ENCODE peak calls at places on chromosomes 7 and 10, in seven cellular contexts. W is cardiac fibroblast, X is OCI-LY7, K is mammary epithelial cell, O is GM23338, V is tibial artery, A is GM20000. N is an unnamed sample.

GRCh38 chr10:95133997-95134396 is 60.0 kb upstream of the ACSM6 start:
- DNase-seq in W (no peak), V (no peak), K (peak), X (no peak), O (peak), A (no peak), N (no peak)

GRCh38 chr7:156063241-156063810 is 251.1 kb upstream of the SHH start:
- DNase-seq in A (no peak), O (no peak), V (no peak), K (no peak), W (no peak), X (no peak), N (no peak)

GRCh38 chr10:114638874-114639625 is 19.0 kb downstream of the ABLIM1 start:
- DNase-seq in O (no peak), W (peak), V (no peak), K (peak), X (no peak), A (no peak), N (no peak)

GRCh38 chr10:113454341-113455061 is 98.4 kb upstream of the HABP2 start:
- DNase-seq in X (peak), O (peak), K (no peak), V (peak), W (peak), A (peak), N (peak)

GRCh38 chr7:83562289-83562688 is 86.7 kb downstream of the SEMA3E start:
- DNase-seq in W (no peak), X (no peak), A (no peak), K (no peak), O (no peak), V (no peak), N (no peak)

GRCh38 chr7:17402628-17403278 is 104.3 kb downstream of the AHR start:
- DNase-seq in V (no peak), X (no peak), O (no peak), K (no peak), A (peak), W (no peak), N (peak)

GRCh38 chr7:35697414-35698175 is 2.7 kb upstream of the HERPUD2 start:
- DNase-seq in O (no peak), K (peak), V (no peak), X (no peak), W (peak), A (no peak), N (no peak)

GRCh38 chr10:116278832-116279231 is 5.8 kb upstream of the GFRA1 start:
- DNase-seq in K (no peak), V (no peak), X (no peak), W (no peak), O (no peak), A (no peak), N (no peak)

GRCh38 chr7:26486153-26486552 is 194.5 kb downstream of the SNX10 start:
- DNase-seq in X (no peak), O (no peak), A (no peak), W (no peak), V (no peak), K (no peak), N (no peak)

GRCh38 chr10:106493166-106493565 is 671.3 kb downstream of the SORCS1 start:
- DNase-seq in X (no peak), W (no peak), V (no peak), A (no peak), K (no peak), O (no peak), N (no peak)

GRCh38 chr10:71990706-71991269 is 26.6 kb downstream of the CHST3 start:
- DNase-seq in O (no peak), K (peak), A (no peak), V (no peak), W (no peak), X (no peak), N (no peak)

GRCh38 chr7:153859239-153859638 is 193.0 kb upstream of the DPP6 start:
- DNase-seq in A (no peak), X (no peak), K (no peak), V (no peak), W (no peak), O (no peak), N (no peak)

GRCh38 chr10:69317175-69318086 is 39.1 kb downstream of the HK1 start:
- DNase-seq in O (no peak), W (no peak), V (no peak), X (peak), K (peak), A (peak), N (peak)

GRCh38 chr7:104096683-104097082 is 107.2 kb upstream of the RELN start:
- DNase-seq in V (no peak), A (no peak), O (peak), K (peak), X (no peak), W (no peak), N (no peak)

GRCh38 chr10:29276251-29276850 is 12.5 kb upstream of the LYZL1 start:
- DNase-seq in W (no peak), K (no peak), X (no peak), V (no peak), A (no peak), O (no peak), N (no peak)

GRCh38 chr10:93815304-93816091 is 57.8 kb downstream of the LGI1 start:
- DNase-seq in K (peak), V (no peak), W (no peak), X (peak), O (peak), A (no peak), N (no peak)

GRCh38 chr7:136049818-136050461 is 72.8 kb upstream of the MTPN start:
- DNase-seq in X (no peak), V (no peak), K (no peak), O (no peak), W (peak), A (no peak), N (no peak)

GRCh38 chr10:105358911-105359310 is 717.8 kb downstream of the SORCS3 start:
- DNase-seq in W (no peak), O (no peak), X (no peak), A (no peak), K (peak), V (no peak), N (no peak)

GRCh38 chr7:92873776-92874175 is 37.4 kb upstream of the CDK6 start:
- DNase-seq in K (no peak), V (no peak), X (no peak), A (no peak), O (no peak), W (peak), N (no peak)

GRCh38 chr7:36943591-36944430 is 219.5 kb upstream of the AOAH start:
- DNase-seq in W (no peak), K (no peak), A (no peak), O (no peak), X (peak), V (no peak), N (no peak)

GRCh38 chr10:612696-613095 is 76.8 kb downstream of the DIP2C start:
- DNase-seq in O (no peak), X (no peak), W (no peak), A (no peak), K (no peak), V (no peak), N (no peak)

GRCh38 chr10:114309111-114309651 is 70.1 kb downstream of the VWA2 start:
- DNase-seq in O (no peak), A (no peak), W (peak), K (no peak), X (no peak), V (no peak), N (no peak)

GRCh38 chr7:132546366-132547145 is 29.7 kb downstream of the PLXNA4 start:
- DNase-seq in O (no peak), W (no peak), K (no peak), V (no peak), X (no peak), A (no peak), N (no peak)

GRCh38 chr10:113291413-113291812 is 261.4 kb upstream of the HABP2 start:
- DNase-seq in X (no peak), O (no peak), W (no peak), V (no peak), K (no peak), A (no peak), N (no peak)

GRCh38 chr10:2986341-2986933 is 80.9 kb upstream of the PFKP start:
- DNase-seq in W (no peak), V (no peak), X (no peak), K (no peak), O (no peak), A (no peak), N (no peak)

GRCh38 chr7:42262907-42263466 is 26.0 kb upstream of the GLI3 start:
- DNase-seq in V (peak), K (peak), W (peak), A (no peak), O (peak), X (no peak), N (no peak)

GRCh38 chr7:108088729-108089128 is 41.4 kb downstream of the LAMB4 start:
- DNase-seq in W (no peak), A (no peak), V (no peak), X (no peak), O (no peak), K (no peak), N (no peak)

DNA sequence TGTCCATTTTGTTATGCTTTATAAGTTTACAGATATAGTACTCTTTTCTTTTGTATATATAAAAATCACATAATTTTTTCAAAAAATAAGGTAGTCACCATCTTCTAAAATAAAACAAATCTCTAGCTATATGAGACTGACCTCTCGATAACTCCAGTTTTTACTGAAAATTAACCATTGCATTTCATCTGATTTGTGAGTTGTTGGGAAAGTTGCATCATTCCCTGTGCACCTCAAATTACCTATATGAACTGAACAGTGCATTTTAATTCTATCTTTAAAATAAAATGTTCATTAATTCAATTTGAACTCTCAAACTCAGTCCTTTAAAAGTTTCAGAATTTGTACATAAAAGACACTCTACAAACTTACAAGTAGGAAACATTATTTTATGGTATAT is 86.0 kb downstream of the VWDE start:
- DNase-seq in K (no peak), X (no peak), A (no peak), V (no peak), W (no peak), O (no peak), N (no peak)
- TF ChIP-seq CTCF in K (no peak), X (no peak), A (no peak), V (no peak), W (no peak), O (no peak), N (no peak)

GRCh38 chr7:147436718-147437117 is 1153.8 kb upstream of the C7orf33 start:
- DNase-seq in W (no peak), X (no peak), O (peak), V (no peak), K (no peak), A (no peak), N (no peak)

GRCh38 chr7:147428075-147428474 is 1162.5 kb upstream of the C7orf33 start:
- DNase-seq in O (no peak), V (no peak), W (no peak), K (no peak), A (no peak), X (no peak), N (no peak)

DNA sequence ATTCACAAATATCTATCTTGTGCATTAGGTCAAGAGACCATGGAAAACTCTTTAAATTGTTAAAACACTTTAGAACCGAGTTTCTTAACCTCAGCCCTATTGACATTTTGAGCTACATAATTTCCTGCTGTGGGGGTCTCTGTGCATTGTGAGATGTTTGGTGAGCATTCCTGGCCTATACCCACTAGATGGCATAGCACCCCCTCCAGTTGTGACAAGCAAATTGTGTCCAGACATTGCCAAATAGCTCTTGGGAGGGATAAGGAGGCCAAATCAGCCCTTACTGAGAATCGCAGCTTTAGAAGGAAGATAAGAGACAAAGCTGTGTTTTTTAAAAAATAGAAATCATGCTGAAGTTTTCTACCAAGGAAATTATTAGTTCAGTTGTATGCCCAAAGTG is 1158.5 kb upstream of the C7orf33 start:
- DNase-seq in X (no peak), A (no peak), K (no peak), V (no peak), O (peak), W (peak), N (no peak)
- TF ChIP-seq CTCF in X (peak), A (no peak), K (peak), V (no peak), O (peak), W (peak), N (no peak)

DNA sequence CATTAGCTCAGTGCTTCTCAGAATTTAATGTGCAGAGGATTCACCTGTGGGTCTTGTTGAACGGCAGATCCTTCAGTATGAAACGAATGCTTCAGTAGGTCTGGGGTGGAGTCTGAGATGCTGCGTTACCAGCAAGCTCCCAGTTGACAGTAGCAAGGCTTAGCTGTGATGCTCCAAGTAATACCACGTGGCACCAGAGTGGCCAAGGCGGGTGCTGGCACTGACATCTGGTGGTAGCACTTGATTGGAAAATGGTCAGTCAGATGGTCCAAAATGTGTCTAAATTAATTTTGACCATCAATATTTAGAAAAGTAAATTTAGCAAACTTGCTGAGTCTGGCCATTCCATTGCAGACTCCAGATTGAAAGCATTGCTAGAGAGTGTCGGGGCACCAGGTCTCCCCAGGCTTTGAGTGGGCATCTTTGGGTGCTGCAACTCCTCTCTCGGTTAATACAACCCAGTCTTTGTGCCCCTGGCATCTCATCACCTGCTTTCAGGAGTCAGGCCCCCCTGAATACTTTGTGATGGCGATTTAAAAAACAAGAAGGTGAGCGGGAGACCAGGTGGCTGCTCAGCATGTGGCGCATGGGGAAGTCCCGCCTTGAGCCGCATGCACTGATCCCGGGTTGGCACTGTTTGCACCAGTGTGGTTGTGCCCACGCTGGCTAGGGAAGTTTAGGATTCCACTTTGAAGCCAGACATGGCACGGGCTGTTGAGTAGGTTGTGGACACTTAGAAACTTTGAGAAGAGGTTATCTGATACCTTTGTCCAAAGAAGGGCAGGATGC is 130.0 kb downstream of the NT5C2 start:
- DNase-seq in O (no peak), K (no peak), A (no peak), W (no peak), V (no peak), X (no peak), N (no peak)
- TF ChIP-seq CTCF in O (peak), K (peak), A (no peak), W (no peak), V (peak), X (peak), N (peak)

GRCh38 chr7:146129997-146130396 is 13.4 kb downstream of the CNTNAP2 start:
- DNase-seq in X (no peak), A (no peak), W (no peak), O (no peak), V (no peak), K (no peak), N (no peak)

GRCh38 chr7:146123715-146124114 is 7.1 kb downstream of the CNTNAP2 start:
- DNase-seq in O (no peak), A (no peak), W (no peak), K (no peak), V (no peak), X (no peak), N (no peak)

GRCh38 chr7:146126767-146127509 is 10.3 kb downstream of the CNTNAP2 start:
- DNase-seq in V (no peak), A (no peak), X (peak), W (no peak), K (no peak), O (peak), N (no peak)

GRCh38 chr7:146131701-146132100 is 15.1 kb downstream of the CNTNAP2 start:
- DNase-seq in V (no peak), O (peak), A (no peak), K (no peak), W (no peak), X (no peak), N (no peak)

DNA sequence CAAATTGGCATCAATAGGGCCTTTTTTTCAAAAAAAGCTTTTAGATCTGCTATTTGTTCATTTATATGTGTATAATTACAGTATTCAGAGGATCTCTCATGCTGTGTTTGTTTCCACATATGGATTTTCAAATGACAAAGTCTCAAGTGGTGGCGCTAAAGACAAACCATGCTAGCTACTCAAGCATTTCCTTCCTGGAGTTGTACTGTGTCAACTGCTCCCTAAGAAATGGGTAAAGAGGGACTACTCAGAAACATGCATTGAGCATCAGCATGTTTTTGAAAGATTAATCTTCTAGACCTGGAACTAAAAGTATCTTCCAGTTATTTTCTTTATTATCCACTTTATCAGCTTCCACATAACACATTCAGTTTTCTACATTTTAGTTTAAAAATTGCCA is 12.7 kb downstream of the CNTNAP2 start:
- DNase-seq in X (no peak), A (no peak), W (peak), K (no peak), V (no peak), O (peak), N (no peak)
- TF ChIP-seq CTCF in X (peak), A (no peak), W (no peak), K (no peak), V (no peak), O (peak), N (no peak)

GRCh38 chr7:1548438-1548831 is 7.6 kb downstream of the TMEM184A start:
- DNase-seq in O (no peak), W (no peak), V (no peak), K (no peak), X (no peak), A (no peak), N (no peak)
- TF ChIP-seq CTCF in O (peak), W (no peak), V (no peak), K (no peak), X (peak), A (no peak), N (peak)

GRCh38 chr10:14954001-14954770 is at the start of gene DCLRE1C:
- DNase-seq in X (peak), O (peak), A (peak), W (peak), K (peak), V (peak), N (peak)
- TF ChIP-seq CTCF in X (no peak), O (no peak), A (no peak), W (no peak), K (no peak), V (no peak), N (no peak)

GRCh38 chr10:126135939-126136595 is 239.7 kb downstream of the FANK1 start:
- DNase-seq in K (no peak), O (no peak), W (no peak), V (no peak), X (no peak), A (no peak), N (no peak)

GRCh38 chr10:126133082-126133620 is 236.8 kb downstream of the FANK1 start:
- DNase-seq in A (no peak), W (no peak), O (no peak), X (no peak), V (no peak), K (no peak), N (no peak)

GRCh38 chr10:126137557-126138221 is 241.3 kb downstream of the FANK1 start:
- DNase-seq in A (no peak), W (no peak), O (no peak), V (no peak), X (no peak), K (peak), N (no peak)

GRCh38 chr10:126133906-126134703 is 237.7 kb downstream of the FANK1 start:
- DNase-seq in O (no peak), X (no peak), A (no peak), W (peak), V (no peak), K (peak), N (no peak)

DNA sequence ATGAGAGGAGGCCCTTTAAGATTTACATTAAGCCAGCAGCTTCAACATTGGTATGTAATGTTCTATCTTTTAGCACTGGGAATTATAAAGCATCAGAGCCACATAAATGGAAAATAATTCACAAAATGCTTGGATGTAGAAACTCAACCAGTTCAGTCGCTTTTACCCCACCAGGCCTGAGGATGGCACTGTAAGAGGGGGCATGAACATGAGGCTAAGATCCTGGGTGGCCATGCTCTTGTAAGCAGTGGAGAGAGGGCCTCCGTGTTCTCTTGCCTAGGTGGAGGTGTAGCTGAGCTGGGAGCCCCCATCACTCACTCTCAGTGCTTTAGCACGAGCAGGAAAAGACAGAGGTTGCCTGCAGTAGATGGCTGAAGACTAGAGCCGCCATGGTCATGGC is 238.8 kb downstream of the FANK1 start:
- DNase-seq in A (no peak), V (no peak), X (no peak), K (no peak), W (peak), O (peak), N (no peak)
- TF ChIP-seq CTCF in A (no peak), V (no peak), X (no peak), K (no peak), W (no peak), O (peak), N (no peak)

N was measured in GM12864.